ENCODE peak calls at places on chromosomes 1 and 21, in six cellular contexts. One of them, this sample, is unnamed.

GRCh38 chr1:224534731-224535130 is 81.4 kb upstream of the CNIH3 start:
- DNase-seq in mammary epithelial cell: no peak
- DNase-seq in fibroblast of lung: no peak
- DNase-seq in K562: no peak
- DNase-seq in DND-41: no peak
- DNase-seq in H1: no peak
- DNase-seq in this sample: no peak

GRCh38 chr1:90837420-90837819 is 120.3 kb upstream of the BARHL2 start:
- DNase-seq in fibroblast of lung: no peak
- DNase-seq in H1: no peak
- DNase-seq in DND-41: no peak
- DNase-seq in K562: no peak
- DNase-seq in mammary epithelial cell: no peak
- DNase-seq in this sample: no peak

GRCh38 chr1:231236131-231236571 is 4.9 kb upstream of the GNPAT start:
- DNase-seq in K562: no peak
- DNase-seq in H1: no peak
- DNase-seq in mammary epithelial cell: no peak
- DNase-seq in DND-41: no peak
- DNase-seq in fibroblast of lung: no peak
- DNase-seq in this sample: no peak

GRCh38 chr1:18217398-18218043 is 109.9 kb downstream of the IGSF21 start:
- DNase-seq in H1: peak; percentile 27
- DNase-seq in K562: peak; percentile 54
- DNase-seq in DND-41: peak; percentile 29
- DNase-seq in mammary epithelial cell: no peak
- DNase-seq in fibroblast of lung: no peak
- DNase-seq in this sample: peak; percentile 37

GRCh38 chr1:153764315-153764714 is 10.9 kb upstream of the SLC27A3 start:
- DNase-seq in fibroblast of lung: no peak
- DNase-seq in mammary epithelial cell: no peak
- DNase-seq in K562: no peak
- DNase-seq in DND-41: no peak
- DNase-seq in H1: no peak
- DNase-seq in this sample: no peak

GRCh38 chr1:10484519-10484918 is 9.8 kb downstream of the PEX14 start:
- DNase-seq in K562: no peak
- DNase-seq in H1: no peak
- DNase-seq in DND-41: no peak
- DNase-seq in fibroblast of lung: no peak
- DNase-seq in mammary epithelial cell: no peak
- DNase-seq in this sample: no peak

GRCh38 chr1:92909321-92909720 is 51.9 kb downstream of the DIPK1A start:
- DNase-seq in H1: no peak
- DNase-seq in fibroblast of lung: peak; percentile 94
- DNase-seq in mammary epithelial cell: peak; percentile 97
- DNase-seq in K562: no peak
- DNase-seq in DND-41: no peak
- DNase-seq in this sample: no peak

GRCh38 chr21:29133796-29134195 is 3.4 kb downstream of the MAP3K7CL start:
- DNase-seq in fibroblast of lung: peak; percentile 67
- DNase-seq in mammary epithelial cell: no peak
- DNase-seq in K562: no peak
- DNase-seq in H1: no peak
- DNase-seq in DND-41: no peak
- DNase-seq in this sample: no peak

GRCh38 chr21:41777934-41778815 is 11.3 kb upstream of the RIPK4 start:
- DNase-seq in H1: peak; percentile 79
- DNase-seq in fibroblast of lung: peak; percentile 80
- DNase-seq in DND-41: peak; percentile 61
- DNase-seq in mammary epithelial cell: peak; percentile 86
- DNase-seq in K562: peak; percentile 73
- DNase-seq in this sample: peak; percentile 92

GRCh38 chr1:199302554-199302953 is 663.7 kb downstream of the PTPRC start:
- DNase-seq in K562: no peak
- DNase-seq in fibroblast of lung: peak; percentile 75
- DNase-seq in DND-41: no peak
- DNase-seq in mammary epithelial cell: peak; percentile 61
- DNase-seq in H1: no peak
- DNase-seq in this sample: no peak

GRCh38 chr1:231829332-231829731 is 202.7 kb downstream of the DISC1 start:
- DNase-seq in K562: no peak
- DNase-seq in DND-41: no peak
- DNase-seq in fibroblast of lung: no peak
- DNase-seq in H1: no peak
- DNase-seq in mammary epithelial cell: no peak
- DNase-seq in this sample: no peak

GRCh38 chr1:246181244-246181643 is 325.8 kb downstream of the SMYD3 start:
- DNase-seq in fibroblast of lung: no peak
- DNase-seq in K562: no peak
- DNase-seq in mammary epithelial cell: no peak
- DNase-seq in DND-41: no peak
- DNase-seq in H1: no peak
- DNase-seq in this sample: no peak

GRCh38 chr1:24855474-24855873 is 74.6 kb downstream of the RUNX3 start:
- DNase-seq in DND-41: no peak
- DNase-seq in H1: no peak
- DNase-seq in K562: no peak
- DNase-seq in fibroblast of lung: no peak
- DNase-seq in mammary epithelial cell: no peak
- DNase-seq in this sample: no peak

GRCh38 chr1:176754663-176755062 is 291.7 kb downstream of the PAPPA2 start:
- DNase-seq in mammary epithelial cell: no peak
- DNase-seq in K562: no peak
- DNase-seq in H1: no peak
- DNase-seq in DND-41: no peak
- DNase-seq in fibroblast of lung: no peak
- DNase-seq in this sample: no peak

GRCh38 chr21:28257276-28257675 is 735.4 kb downstream of the LTN1 start:
- DNase-seq in K562: no peak
- DNase-seq in H1: no peak
- DNase-seq in mammary epithelial cell: no peak
- DNase-seq in DND-41: no peak
- DNase-seq in fibroblast of lung: no peak
- DNase-seq in this sample: no peak

GRCh38 chr1:26190373-26190987 is at the start of gene CATSPER4:
- DNase-seq in mammary epithelial cell: peak; percentile 13
- DNase-seq in H1: peak; percentile 49
- DNase-seq in DND-41: no peak
- DNase-seq in fibroblast of lung: peak; percentile 10
- DNase-seq in K562: peak; percentile 75
- DNase-seq in this sample: peak; percentile 53

GRCh38 chr1:204356997-204357396 is 2.7 kb downstream of the PLEKHA6 start:
- DNase-seq in fibroblast of lung: no peak
- DNase-seq in mammary epithelial cell: no peak
- DNase-seq in K562: no peak
- DNase-seq in DND-41: no peak
- DNase-seq in H1: no peak
- DNase-seq in this sample: no peak

GRCh38 chr1:150974580-150975478 is at the start of gene CERS2:
- DNase-seq in mammary epithelial cell: peak; percentile 79
- DNase-seq in K562: peak; percentile 87
- DNase-seq in H1: no peak
- DNase-seq in DND-41: peak; percentile 81
- DNase-seq in fibroblast of lung: peak; percentile 76
- DNase-seq in this sample: peak; percentile 95

GRCh38 chr1:198186916-198187580 is 30.2 kb downstream of the NEK7 start:
- DNase-seq in mammary epithelial cell: no peak
- DNase-seq in fibroblast of lung: peak; percentile 59
- DNase-seq in H1: no peak
- DNase-seq in DND-41: no peak
- DNase-seq in K562: peak; percentile 21
- DNase-seq in this sample: no peak
- H4K20me1 ChIP-seq in mammary epithelial cell: no peaks in the 10 kb centered on the region
- H4K20me1 ChIP-seq in fibroblast of lung: peaks cover 2% of the 10 kb centered on the region
- H4K20me1 ChIP-seq in H1: no peaks in the 10 kb centered on the region
- H4K20me1 ChIP-seq in DND-41: peaks cover 20% of the 10 kb centered on the region
- H4K20me1 ChIP-seq in K562: peaks cover 11% of the 10 kb centered on the region
- H4K20me1 ChIP-seq in this sample: peaks cover 16% of the 10 kb centered on the region

DNA sequence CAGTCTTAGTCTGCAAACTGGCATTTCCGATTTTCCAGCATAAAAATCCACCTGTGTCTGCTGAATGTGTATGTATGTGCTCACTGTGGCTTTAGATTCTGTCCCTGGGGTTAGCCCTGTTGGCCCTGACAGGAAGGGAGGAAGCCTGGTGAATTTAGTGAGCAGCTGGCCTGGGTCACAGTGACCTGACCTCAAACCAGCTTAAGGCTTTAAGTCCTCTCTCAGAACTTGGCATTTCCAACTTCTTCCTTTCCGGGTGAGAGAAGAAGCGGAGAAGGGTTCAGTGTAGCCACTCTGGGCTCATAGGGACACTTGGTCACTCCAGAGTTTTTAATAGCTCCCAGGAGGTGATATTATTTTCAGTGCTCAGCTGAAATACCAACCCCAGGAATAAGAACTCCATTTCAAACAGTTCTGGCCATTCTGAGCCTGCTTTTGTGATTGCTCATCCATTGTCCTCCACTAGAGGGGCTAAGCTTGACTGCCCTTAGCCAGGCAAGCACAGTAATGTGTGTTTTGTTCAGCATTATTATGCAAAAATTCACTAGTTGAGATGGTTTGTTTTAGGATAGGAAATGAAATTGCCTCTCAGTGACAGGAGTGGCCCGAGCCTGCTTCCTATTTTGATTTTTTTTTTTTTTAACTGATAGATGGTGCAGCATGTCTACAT is 2.5 kb upstream of the OLFML3 start:
- DNase-seq in DND-41: no peak
- DNase-seq in K562: peak; percentile 47
- DNase-seq in H1: peak; percentile 33
- DNase-seq in fibroblast of lung: peak; percentile 67
- DNase-seq in mammary epithelial cell: no peak
- DNase-seq in this sample: peak; percentile 47
- TF ChIP-seq CTCF in DND-41: peak; percentile 45
- TF ChIP-seq CTCF in K562: peak; percentile 57
- TF ChIP-seq CTCF in H1: peak; percentile 54
- TF ChIP-seq CTCF in fibroblast of lung: peak; percentile 83
- TF ChIP-seq CTCF in mammary epithelial cell: peak; percentile 37
- TF ChIP-seq CTCF in this sample: peak; percentile 45

GRCh38 chr1:64908567-64908966 is 57.8 kb downstream of the JAK1 start:
- DNase-seq in fibroblast of lung: no peak
- DNase-seq in mammary epithelial cell: no peak
- DNase-seq in K562: no peak
- DNase-seq in DND-41: no peak
- DNase-seq in H1: no peak
- DNase-seq in this sample: no peak

GRCh38 chr1:64903593-64903992 is 62.8 kb downstream of the JAK1 start:
- DNase-seq in DND-41: no peak
- DNase-seq in mammary epithelial cell: no peak
- DNase-seq in fibroblast of lung: no peak
- DNase-seq in K562: no peak
- DNase-seq in H1: no peak
- DNase-seq in this sample: no peak

GRCh38 chr1:64901663-64902062 is 64.7 kb downstream of the JAK1 start:
- DNase-seq in DND-41: no peak
- DNase-seq in H1: no peak
- DNase-seq in fibroblast of lung: no peak
- DNase-seq in K562: no peak
- DNase-seq in mammary epithelial cell: peak; percentile 29
- DNase-seq in this sample: no peak

GRCh38 chr1:64909021-64909420 is 57.3 kb downstream of the JAK1 start:
- DNase-seq in H1: no peak
- DNase-seq in K562: no peak
- DNase-seq in DND-41: no peak
- DNase-seq in fibroblast of lung: no peak
- DNase-seq in mammary epithelial cell: no peak
- DNase-seq in this sample: no peak

DNA sequence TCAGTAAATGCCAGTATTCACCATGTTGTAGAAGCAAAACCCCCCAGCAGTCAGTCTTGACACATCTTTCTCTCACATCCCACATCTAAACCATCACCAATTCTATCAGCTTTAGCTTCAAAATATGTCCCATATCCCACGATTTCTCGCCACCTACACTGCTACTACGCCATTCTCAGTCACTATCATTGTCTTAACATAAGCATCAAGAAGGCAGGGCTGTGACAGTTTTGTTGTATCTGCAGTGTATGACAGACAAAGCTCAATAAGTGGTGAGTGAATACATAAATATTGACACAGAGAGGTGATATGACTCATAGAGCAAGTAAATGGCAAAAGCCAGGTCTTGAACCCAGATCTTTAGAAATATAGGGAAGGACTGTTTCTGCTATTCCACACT is 59.9 kb downstream of the JAK1 start:
- DNase-seq in mammary epithelial cell: no peak
- DNase-seq in DND-41: no peak
- DNase-seq in H1: no peak
- DNase-seq in K562: no peak
- DNase-seq in fibroblast of lung: no peak
- DNase-seq in this sample: no peak
- H4K20me1 ChIP-seq in mammary epithelial cell: no peaks in the 10 kb centered on the region
- H4K20me1 ChIP-seq in DND-41: peaks cover 88% of the 10 kb centered on the region
- H4K20me1 ChIP-seq in H1: no peaks in the 10 kb centered on the region
- H4K20me1 ChIP-seq in K562: peaks cover 4% of the 10 kb centered on the region
- H4K20me1 ChIP-seq in fibroblast of lung: no peaks in the 10 kb centered on the region
- H4K20me1 ChIP-seq in this sample: peaks cover 15% of the 10 kb centered on the region

DNA sequence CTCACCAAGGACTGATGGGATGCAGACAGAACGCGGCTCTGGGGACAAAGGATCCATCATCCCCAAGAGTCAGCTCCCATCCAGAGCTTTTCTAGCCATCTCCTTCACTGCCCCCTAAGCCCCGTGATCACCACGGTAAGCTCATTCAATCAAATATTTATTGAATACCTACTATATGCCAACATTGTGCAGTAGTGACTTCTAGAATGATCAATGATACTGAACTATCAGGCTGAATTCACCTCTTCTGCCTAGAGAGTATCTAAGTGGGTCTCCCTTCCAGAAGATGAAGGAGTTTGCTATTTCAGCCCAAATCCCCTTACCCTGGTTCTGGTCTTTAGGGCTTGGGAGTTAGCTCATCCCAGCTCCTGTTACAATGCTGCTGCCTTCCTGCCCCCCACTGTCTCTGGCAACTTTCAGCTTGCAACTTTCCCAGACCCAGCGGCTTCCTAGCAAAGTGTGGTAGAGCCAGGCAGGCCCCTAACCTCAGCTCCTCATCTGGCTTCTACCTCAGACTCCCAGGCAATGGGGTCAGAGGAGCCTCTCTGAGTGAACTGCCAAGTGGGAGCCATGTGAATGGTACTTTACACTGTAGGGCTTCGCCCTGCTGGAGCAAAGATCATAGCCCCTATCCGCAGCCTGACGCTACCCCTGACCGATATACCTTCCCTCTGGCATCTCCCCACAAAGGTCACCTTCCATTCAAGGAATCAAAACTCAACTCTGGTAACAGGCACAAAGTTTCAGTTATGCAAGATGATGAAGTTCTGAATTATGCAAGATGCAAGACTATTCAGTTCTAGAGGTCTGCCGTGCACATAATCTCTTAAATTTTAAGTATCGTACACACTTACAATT is 20.9 kb downstream of the TMEM53 start:
- DNase-seq in mammary epithelial cell: no peak
- DNase-seq in H1: no peak
- DNase-seq in fibroblast of lung: no peak
- DNase-seq in K562: no peak
- DNase-seq in DND-41: no peak
- DNase-seq in this sample: no peak
- TF ChIP-seq CTCF in mammary epithelial cell: no peak
- TF ChIP-seq CTCF in H1: no peak
- TF ChIP-seq CTCF in fibroblast of lung: no peak
- TF ChIP-seq CTCF in K562: no peak
- TF ChIP-seq CTCF in DND-41: no peak
- TF ChIP-seq CTCF in this sample: no peak

GRCh38 chr1:19439464-19440171 is 45.7 kb downstream of the CAPZB start:
- DNase-seq in DND-41: no peak
- DNase-seq in H1: no peak
- DNase-seq in fibroblast of lung: no peak
- DNase-seq in K562: peak; percentile 48
- DNase-seq in mammary epithelial cell: no peak
- DNase-seq in this sample: no peak
- H4K20me1 ChIP-seq in DND-41: peaks cover 84% of the 10 kb centered on the region
- H4K20me1 ChIP-seq in H1: peaks cover 57% of the 10 kb centered on the region
- H4K20me1 ChIP-seq in fibroblast of lung: no peaks in the 10 kb centered on the region
- H4K20me1 ChIP-seq in K562: peaks cover 59% of the 10 kb centered on the region
- H4K20me1 ChIP-seq in mammary epithelial cell: peaks cover 2% of the 10 kb centered on the region
- H4K20me1 ChIP-seq in this sample: peaks cover 37% of the 10 kb centered on the region